ENCODE peak calls at places on chromosomes 2 and 18, in five cellular contexts. S, O, Q, T and K are unnamed samples.
A peak's percentile ranks its signal among the peaks of the same experiment; 100 is the strongest.

GRCh38 chr2:5766051-5766450 is 73.9 kb downstream of the SOX11 start:
- DNase-seq in O (no peak), Q (no peak), S (no peak), T (peak; percentile 8), K (no peak)

GRCh38 chr2:7572460-7572859 is 655.2 kb downstream of the RNF144A start:
- DNase-seq in Q (no peak), O (peak; percentile 65), S (no peak), T (no peak), K (no peak)

GRCh38 chr2:165287083-165287778 is 48.0 kb downstream of the SCN2A start:
- DNase-seq in O (no peak), S (no peak), T (no peak), Q (no peak), K (no peak)

GRCh38 chr2:42089340-42089925 is 41.6 kb downstream of the PKDCC start:
- DNase-seq in S (peak; percentile 79), T (peak; percentile 59), Q (peak; percentile 73), O (peak; percentile 91), K (no peak)

GRCh38 chr2:128375454-128375853 is 56.8 kb upstream of the HS6ST1 start:
- DNase-seq in Q (no peak), O (no peak), S (peak; percentile 57), T (peak; percentile 54), K (no peak)

GRCh38 chr2:85470850-85471800 is 52.6 kb downstream of the SH2D6 start:
- DNase-seq in Q (no peak), O (no peak), S (no peak), T (no peak), K (no peak)

GRCh38 chr18:56884511-56884910 is 233.4 kb downstream of the WDR7 start:
- DNase-seq in O (no peak), T (no peak), S (no peak), Q (no peak), K (no peak)

GRCh38 chr2:118936286-118936685 is 5.7 kb upstream of the MARCO start:
- DNase-seq in O (no peak), S (no peak), T (no peak), Q (no peak), K (no peak)

GRCh38 chr2:46847726-46848421 is 67.7 kb downstream of the MCFD2 start:
- DNase-seq in S (peak; percentile 58), Q (no peak), O (no peak), T (peak; percentile 39), K (no peak)

GRCh38 chr2:72821118-72821517 is 4.7 kb downstream of the EXOC6B start:
- DNase-seq in Q (no peak), O (no peak), S (no peak), T (no peak), K (no peak)

GRCh38 chr2:127220102-127220806 is at the start of gene CYP27C1:
- DNase-seq in T (peak; percentile 20), O (peak; percentile 28), Q (peak; percentile 12), S (no peak), K (no peak)

GRCh38 chr2:176419591-176420071 is 150.4 kb downstream of the MTX2 start:
- DNase-seq in O (no peak), T (peak; percentile 48), Q (no peak), S (no peak), K (no peak)

GRCh38 chr2:237687666-237688065 is 60.3 kb downstream of the LRRFIP1 start:
- DNase-seq in O (peak; percentile 93), Q (peak; percentile 3), S (peak; percentile 93), T (peak; percentile 90), K (no peak)

GRCh38 chr2:22403748-22404147 is 981.2 kb upstream of the KLHL29 start:
- DNase-seq in Q (no peak), S (no peak), T (no peak), O (no peak), K (no peak)

GRCh38 chr2:42809131-42809875 is 16.9 kb upstream of the HAAO start:
- DNase-seq in O (no peak), T (no peak), S (no peak), Q (peak; percentile 69), K (no peak)

GRCh38 chr18:10536270-10536669 is 10.4 kb downstream of the NAPG start:
- DNase-seq in Q (no peak), T (no peak), O (no peak), S (no peak), K (no peak)

GRCh38 chr2:24435391-24436316 is 55.4 kb upstream of the NCOA1 start:
- DNase-seq in T (peak; percentile 20), O (no peak), S (no peak), Q (no peak), K (no peak)

GRCh38 chr2:20423847-20424246 is 23.0 kb upstream of the RHOB start:
- DNase-seq in O (no peak), Q (no peak), S (peak; percentile 38), T (no peak), K (no peak)

GRCh38 chr18:6120820-6121279 is 225.5 kb upstream of the TMEM200C start:
- DNase-seq in Q (no peak), O (no peak), T (no peak), S (no peak), K (no peak)